ENCODE peak calls at places on chromosome 19, in eight cellular contexts. L is right lobe of liver, H is suprapubic skin, G is psoas muscle, F is HAP-1, B is tibial artery, C is mucosa of descending colon, N is MG63. K is an unnamed sample.

GRCh38 chr19:34504273-34504808 is 22.8 kb downstream of the WTIP start:
- DNase-seq in L (no peak), F (no peak), B (peak; percentile 64), G (no peak), H (no peak), C (no peak), N (no peak), K (no peak)

GRCh38 chr19:32464279-32464678 is 58.7 kb downstream of the DPY19L3 start:
- DNase-seq in H (no peak), N (no peak), B (no peak), L (no peak), C (no peak), G (no peak), F (peak; percentile 34), K (no peak)

GRCh38 chr19:23971598-23971997 is 56.9 kb downstream of the ZNF726 start:
- DNase-seq in C (no peak), L (no peak), F (no peak), G (no peak), B (no peak), H (no peak), N (no peak), K (no peak)

GRCh38 chr19:27974082-27974513 is 1238.9 kb downstream of the UQCRFS1 start:
- DNase-seq in H (no peak), L (no peak), F (no peak), B (no peak), G (no peak), C (peak; percentile 21), N (peak; percentile 52), K (no peak)

GRCh38 chr19:32748497-32748896 is 28.9 kb downstream of the TDRD12 start:
- DNase-seq in G (no peak), H (no peak), N (no peak), C (peak; percentile 5), L (no peak), F (no peak), B (no peak), K (no peak)

GRCh38 chr19:36573948-36574726 is 1.0 kb upstream of the ZNF529 start:
- DNase-seq in C (peak; percentile 16), B (no peak), H (no peak), N (no peak), F (no peak), L (no peak), G (no peak), K (no peak)

GRCh38 chr19:18282021-18282787 is 782 bp upstream of the JUND start:
- DNase-seq in C (no peak), F (peak; percentile 88), G (no peak), N (no peak), B (peak; percentile 85), L (no peak), H (no peak), K (no peak)

GRCh38 chr19:6730153-6730804 is 7.1 kb downstream of the GPR108 start:
- DNase-seq in H (no peak), B (no peak), N (no peak), C (peak; percentile 98), L (peak; percentile 99), G (no peak), F (no peak), K (no peak)

GRCh38 chr19:4120531-4120930 is 3.4 kb downstream of the MAP2K2 start:
- DNase-seq in L (no peak), B (no peak), H (no peak), F (no peak), C (no peak), N (peak; percentile 18), G (no peak), K (no peak)

GRCh38 chr19:1354496-1355257 is 29.0 kb upstream of the NDUFS7 start:
- DNase-seq in B (peak; percentile 95), F (peak; percentile 86), N (peak; percentile 84), G (peak; percentile 92), H (peak; percentile 88), C (peak; percentile 92), L (peak; percentile 93), K (peak; percentile 92)

GRCh38 chr19:58474291-58474996 is 1.7 kb upstream of the ZNF446 start:
- DNase-seq in H (no peak), L (no peak), G (no peak), C (no peak), B (no peak), N (no peak), F (no peak), K (no peak)

GRCh38 chr19:18349524-18350128 is 9.2 kb downstream of the PGPEP1 start:
- DNase-seq in N (peak; percentile 53), G (peak; percentile 60), B (no peak), L (no peak), C (peak; percentile 76), H (no peak), F (peak; percentile 31), K (no peak)

GRCh38 chr19:52028027-52028779 is at the start of gene ZNF614:
- DNase-seq in B (peak; percentile 92), L (peak; percentile 85), H (peak; percentile 89), N (peak; percentile 88), G (peak; percentile 88), F (peak; percentile 71), C (peak; percentile 92), K (peak; percentile 89)

GRCh38 chr19:28710278-28710677 is 502.7 kb downstream of the UQCRFS1 start:
- DNase-seq in H (no peak), C (peak; percentile 6), G (no peak), B (no peak), L (no peak), F (peak; percentile 35), N (no peak), K (no peak)

GRCh38 chr19:33252418-33252962 is 26.8 kb upstream of the SLC7A10 start:
- DNase-seq in N (no peak), G (no peak), B (no peak), L (no peak), H (no peak), C (no peak), F (no peak), K (no peak)

GRCh38 chr19:7426986-7427385 is 61.8 kb downstream of the PEX11G start:
- DNase-seq in G (no peak), B (no peak), L (no peak), H (no peak), C (no peak), F (no peak), N (no peak), K (no peak)

DNA sequence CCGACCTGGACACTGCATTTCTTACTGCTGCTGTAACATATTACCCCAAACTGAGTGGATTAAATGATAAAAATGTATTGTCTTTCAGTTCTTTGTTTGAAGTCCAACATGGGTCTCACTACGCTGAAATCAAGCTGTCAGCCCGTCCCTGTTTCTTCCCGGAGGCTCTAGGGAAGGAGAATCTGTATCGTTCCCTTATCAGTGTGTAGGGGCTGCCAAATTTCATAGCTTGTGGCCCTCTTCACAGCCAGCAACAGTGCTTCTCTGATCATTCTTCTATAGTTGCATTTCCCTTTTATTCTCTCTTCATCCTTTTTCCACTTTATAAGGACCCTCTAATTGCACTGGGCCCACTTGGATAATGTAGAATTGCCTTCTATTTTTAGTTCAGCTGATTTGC is 10.1 kb downstream of the ZNF234 start:
- DNase-seq in G (no peak), L (no peak), N (no peak), B (no peak), C (no peak), H (no peak), F (no peak), K (no peak)
- H3K36me3 ChIP-seq in G (peaks cover 99% of the 10 kb centered on the region), L (peaks cover 61% of the 10 kb centered on the region), N (peaks cover 76% of the 10 kb centered on the region), B (peaks cover 100% of the 10 kb centered on the region), C (peaks cover 24% of the 10 kb centered on the region), H (peaks cover 97% of the 10 kb centered on the region), F (peaks cover 28% of the 10 kb centered on the region), K (peaks cover 99% of the 10 kb centered on the region)

GRCh38 chr19:2362970-2363300 is 2.9 kb downstream of the TMPRSS9 start:
- DNase-seq in G (no peak), L (no peak), B (no peak), F (no peak), H (no peak), C (no peak), N (no peak), K (no peak)
- H3K4me3 ChIP-seq in G (no peak overlapping the region), L (no peak overlapping the region), B (no peak overlapping the region), F (no peak overlapping the region), H (no peak overlapping the region), C (no peak overlapping the region), N (no peak overlapping the region), K (no peak overlapping the region)

DNA sequence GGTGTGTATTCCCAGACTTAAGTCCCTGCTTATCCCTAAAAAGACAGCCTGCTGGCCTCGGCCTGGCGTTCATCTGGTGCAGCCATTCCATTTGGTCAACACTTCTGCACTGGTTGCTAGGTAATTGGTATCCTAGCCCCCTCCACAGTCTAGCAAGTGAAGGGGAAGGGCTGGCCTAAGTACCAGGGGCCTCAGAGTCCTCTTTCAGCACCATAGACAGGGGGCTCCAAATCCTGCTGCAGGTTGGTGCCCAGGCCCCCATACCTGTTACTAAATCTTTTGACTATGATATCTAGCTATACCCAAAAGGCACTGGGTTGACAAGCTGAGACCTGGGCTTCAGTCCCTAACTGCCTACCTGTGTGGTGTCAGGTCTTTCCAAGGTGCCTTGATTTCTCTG is 4.0 kb upstream of the CCDC97 start:
- DNase-seq in N (no peak), F (no peak), G (no peak), B (no peak), C (no peak), L (no peak), H (no peak), K (no peak)
- H3K36me3 ChIP-seq in N (peaks cover 76% of the 10 kb centered on the region), F (peaks cover 70% of the 10 kb centered on the region), G (peaks cover 70% of the 10 kb centered on the region), B (peaks cover 62% of the 10 kb centered on the region), C (peaks cover 6% of the 10 kb centered on the region), L (peaks cover 55% of the 10 kb centered on the region), H (peaks cover 63% of the 10 kb centered on the region), K (peaks cover 69% of the 10 kb centered on the region)

DNA sequence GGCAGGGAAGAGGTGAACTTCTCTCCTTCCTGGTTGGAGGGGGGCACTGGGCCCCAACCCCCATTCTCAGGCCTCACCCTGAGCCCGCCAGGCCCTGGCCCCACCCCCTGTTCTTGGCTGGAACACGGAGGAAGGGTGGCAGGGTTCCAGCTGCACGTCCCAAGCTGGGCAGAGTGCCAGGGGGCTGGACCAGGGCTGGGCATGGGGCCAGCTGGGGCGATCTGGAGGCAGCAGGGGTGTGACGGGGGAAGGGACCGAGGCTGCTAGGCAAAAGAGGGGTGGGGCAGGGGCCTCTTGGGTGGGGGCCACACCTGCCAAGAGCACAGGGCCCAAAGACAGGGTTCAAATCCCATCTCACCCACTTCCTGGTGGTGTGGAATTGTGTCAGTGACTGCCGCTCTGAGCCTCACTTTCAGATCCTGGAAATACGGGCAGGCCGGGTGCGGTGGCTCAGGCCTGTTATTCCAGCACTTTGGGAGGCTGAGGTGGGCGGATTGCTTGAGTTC is 2.2 kb downstream of the HIF3A start:
- DNase-seq in G (peak; percentile 90), N (peak; percentile 76), C (peak; percentile 97), H (peak; percentile 97), B (peak; percentile 99), F (peak; percentile 42), L (peak; percentile 98), K (peak; percentile 98)
- H3K4me3 ChIP-seq in G (peak overlapping the region; percentile 59), N (no peak overlapping the region), C (no peak overlapping the region), H (peak overlapping the region; percentile 42), B (peak overlapping the region; percentile 61), F (no peak overlapping the region), L (peak overlapping the region; percentile 27), K (peak overlapping the region; percentile 83)